ENCODE peak calls at places on chromosomes 16 and 17, in five cellular contexts. V is T-cell, T is OCI-M1, M is HTR-8/SVneo, X is globus pallidus. J is an unnamed sample.
A peak's percentile ranks its signal among the peaks of the same experiment; 100 is the strongest.

GRCh38 chr16:66003196-66003595 is 363.3 kb upstream of the CDH5 start:
- DNase-seq in M (no peak), X (no peak), V (no peak), T (no peak), J (no peak)

GRCh38 chr16:28210979-28211505 is 723 bp downstream of the XPO6 start:
- DNase-seq in M (peak; percentile 53), T (peak; percentile 79), X (peak; percentile 44), V (peak; percentile 49), J (peak; percentile 91)

GRCh38 chr17:75869282-75870141 is 8.9 kb downstream of the TRIM47 start:
- DNase-seq in X (peak; percentile 89), T (no peak), M (no peak), V (no peak), J (no peak)

GRCh38 chr17:41895617-41896016 is 23.1 kb downstream of the ACLY start:
- DNase-seq in M (no peak), T (no peak), X (no peak), V (no peak), J (no peak)

GRCh38 chr17:72683506-72684404 is 408.7 kb downstream of the SLC39A11 start:
- DNase-seq in T (no peak), X (no peak), M (peak; percentile 96), V (no peak), J (no peak)

GRCh38 chr16:68235105-68235881 is 634 bp downstream of the ESRP2 start:
- DNase-seq in M (no peak), X (no peak), T (no peak), V (no peak), J (no peak)

GRCh38 chr16:2959206-2959605 is 4.9 kb upstream of the KREMEN2 start:
- DNase-seq in T (no peak), M (no peak), X (no peak), V (no peak), J (no peak)

GRCh38 chr16:31083081-31083480 is 5.7 kb downstream of the PRSS53 start:
- DNase-seq in T (no peak), X (no peak), M (no peak), V (no peak), J (no peak)

GRCh38 chr17:55818451-55819375 is 67.9 kb downstream of the PCTP start:
- DNase-seq in X (no peak), M (no peak), V (no peak), T (no peak), J (no peak)

J was measured in mesenteric fat pad.